ENCODE peak calls at places on chromosomes 7 and 10, in eight cellular contexts. One of them, this sample, is unnamed.

GRCh38 chr7:105906690-105907089 is 30.3 kb upstream of the ATXN7L1 start:
- DNase-seq in activated gamma-delta T cell: no peak
- DNase-seq in GM23248: peak; percentile 16
- DNase-seq in SJSA1: no peak
- DNase-seq in WERI-Rb-1: no peak
- DNase-seq in DMS 273 treated with DMSO at 0.1 percent for 48 hours: no peak
- DNase-seq in fibroblast of mammary gland: peak; percentile 12
- DNase-seq in heart left ventricle: no peak
- DNase-seq in this sample: no peak

GRCh38 chr7:101859411-101860106 is 42.1 kb downstream of the CUX1 start:
- DNase-seq in WERI-Rb-1: no peak
- DNase-seq in fibroblast of mammary gland: peak; percentile 76
- DNase-seq in DMS 273 treated with DMSO at 0.1 percent for 48 hours: no peak
- DNase-seq in activated gamma-delta T cell: no peak
- DNase-seq in GM23248: peak; percentile 62
- DNase-seq in SJSA1: no peak
- DNase-seq in heart left ventricle: no peak
- DNase-seq in this sample: no peak

GRCh38 chr7:99623702-99624447 is 7.1 kb downstream of the ZSCAN25 start:
- DNase-seq in GM23248: no peak
- DNase-seq in SJSA1: peak; percentile 20
- DNase-seq in activated gamma-delta T cell: no peak
- DNase-seq in WERI-Rb-1: no peak
- DNase-seq in DMS 273 treated with DMSO at 0.1 percent for 48 hours: no peak
- DNase-seq in fibroblast of mammary gland: no peak
- DNase-seq in heart left ventricle: no peak
- DNase-seq in this sample: no peak

GRCh38 chr7:55180821-55181542 is 162.2 kb downstream of the EGFR start:
- DNase-seq in DMS 273 treated with DMSO at 0.1 percent for 48 hours: no peak
- DNase-seq in SJSA1: no peak
- DNase-seq in WERI-Rb-1: no peak
- DNase-seq in heart left ventricle: no peak
- DNase-seq in fibroblast of mammary gland: no peak
- DNase-seq in activated gamma-delta T cell: no peak
- DNase-seq in GM23248: no peak
- DNase-seq in this sample: no peak

GRCh38 chr7:50308301-50309129 is 4.0 kb downstream of the IKZF1 start:
- DNase-seq in activated gamma-delta T cell: no peak
- DNase-seq in GM23248: no peak
- DNase-seq in fibroblast of mammary gland: no peak
- DNase-seq in WERI-Rb-1: no peak
- DNase-seq in DMS 273 treated with DMSO at 0.1 percent for 48 hours: no peak
- DNase-seq in heart left ventricle: no peak
- DNase-seq in SJSA1: no peak
- DNase-seq in this sample: no peak

GRCh38 chr10:52668024-52668423 is 104.6 kb downstream of the MBL2 start:
- DNase-seq in GM23248: peak; percentile 70
- DNase-seq in fibroblast of mammary gland: no peak
- DNase-seq in SJSA1: no peak
- DNase-seq in DMS 273 treated with DMSO at 0.1 percent for 48 hours: no peak
- DNase-seq in activated gamma-delta T cell: no peak
- DNase-seq in heart left ventricle: no peak
- DNase-seq in WERI-Rb-1: no peak
- DNase-seq in this sample: no peak

GRCh38 chr10:103852856-103853255 is 2.5 kb downstream of the SH3PXD2A start:
- DNase-seq in GM23248: peak; percentile 70
- DNase-seq in activated gamma-delta T cell: no peak
- DNase-seq in DMS 273 treated with DMSO at 0.1 percent for 48 hours: no peak
- DNase-seq in heart left ventricle: no peak
- DNase-seq in WERI-Rb-1: no peak
- DNase-seq in fibroblast of mammary gland: peak; percentile 81
- DNase-seq in SJSA1: no peak
- DNase-seq in this sample: no peak

GRCh38 chr7:158924956-158925355 is 68.6 kb downstream of the DYNC2I1 start:
- DNase-seq in SJSA1: no peak
- DNase-seq in GM23248: peak; percentile 73
- DNase-seq in activated gamma-delta T cell: no peak
- DNase-seq in DMS 273 treated with DMSO at 0.1 percent for 48 hours: no peak
- DNase-seq in WERI-Rb-1: no peak
- DNase-seq in fibroblast of mammary gland: peak; percentile 63
- DNase-seq in heart left ventricle: no peak
- DNase-seq in this sample: no peak

GRCh38 chr10:125057158-125058001 is 103.0 kb downstream of the CTBP2 start:
- DNase-seq in activated gamma-delta T cell: no peak
- DNase-seq in SJSA1: peak; percentile 80
- DNase-seq in DMS 273 treated with DMSO at 0.1 percent for 48 hours: no peak
- DNase-seq in WERI-Rb-1: peak; percentile 42
- DNase-seq in heart left ventricle: peak; percentile 81
- DNase-seq in GM23248: peak; percentile 85
- DNase-seq in fibroblast of mammary gland: peak; percentile 99
- DNase-seq in this sample: peak; percentile 74

GRCh38 chr7:50727072-50727471 is 55.6 kb downstream of the GRB10 start:
- DNase-seq in heart left ventricle: no peak
- DNase-seq in GM23248: no peak
- DNase-seq in fibroblast of mammary gland: peak; percentile 12
- DNase-seq in activated gamma-delta T cell: no peak
- DNase-seq in SJSA1: no peak
- DNase-seq in DMS 273 treated with DMSO at 0.1 percent for 48 hours: no peak
- DNase-seq in WERI-Rb-1: no peak
- DNase-seq in this sample: no peak

GRCh38 chr10:82813856-82814255 is 938.9 kb downstream of the NRG3 start:
- DNase-seq in activated gamma-delta T cell: no peak
- DNase-seq in heart left ventricle: no peak
- DNase-seq in WERI-Rb-1: no peak
- DNase-seq in fibroblast of mammary gland: peak; percentile 18
- DNase-seq in GM23248: peak; percentile 16
- DNase-seq in SJSA1: no peak
- DNase-seq in DMS 273 treated with DMSO at 0.1 percent for 48 hours: no peak
- DNase-seq in this sample: peak; percentile 76

GRCh38 chr7:158858592-158859503 is 2.5 kb downstream of the DYNC2I1 start:
- DNase-seq in fibroblast of mammary gland: no peak
- DNase-seq in GM23248: no peak
- DNase-seq in WERI-Rb-1: no peak
- DNase-seq in heart left ventricle: no peak
- DNase-seq in activated gamma-delta T cell: no peak
- DNase-seq in DMS 273 treated with DMSO at 0.1 percent for 48 hours: no peak
- DNase-seq in SJSA1: no peak
- DNase-seq in this sample: no peak

GRCh38 chr7:149495785-149496641 is 1.6 kb downstream of the ZNF746 start:
- DNase-seq in GM23248: peak; percentile 77
- DNase-seq in DMS 273 treated with DMSO at 0.1 percent for 48 hours: peak; percentile 36
- DNase-seq in heart left ventricle: peak; percentile 74
- DNase-seq in WERI-Rb-1: no peak
- DNase-seq in SJSA1: peak; percentile 83
- DNase-seq in fibroblast of mammary gland: peak; percentile 81
- DNase-seq in activated gamma-delta T cell: no peak
- DNase-seq in this sample: peak; percentile 46

GRCh38 chr7:159031135-159031701 is 113.4 kb downstream of the VIPR2 start:
- DNase-seq in heart left ventricle: peak; percentile 81
- DNase-seq in SJSA1: peak; percentile 41
- DNase-seq in GM23248: no peak
- DNase-seq in DMS 273 treated with DMSO at 0.1 percent for 48 hours: no peak
- DNase-seq in fibroblast of mammary gland: no peak
- DNase-seq in WERI-Rb-1: peak; percentile 28
- DNase-seq in activated gamma-delta T cell: no peak
- DNase-seq in this sample: peak; percentile 53

GRCh38 chr10:31929986-31930675 is 1.5 kb upstream of the ARHGAP12 start:
- DNase-seq in heart left ventricle: no peak
- DNase-seq in GM23248: peak; percentile 48
- DNase-seq in fibroblast of mammary gland: peak; percentile 21
- DNase-seq in SJSA1: no peak
- DNase-seq in DMS 273 treated with DMSO at 0.1 percent for 48 hours: no peak
- DNase-seq in WERI-Rb-1: peak; percentile 21
- DNase-seq in activated gamma-delta T cell: no peak
- DNase-seq in this sample: no peak

GRCh38 chr10:62244785-62245595 is 23.7 kb downstream of the RTKN2 start:
- DNase-seq in DMS 273 treated with DMSO at 0.1 percent for 48 hours: no peak
- DNase-seq in SJSA1: peak; percentile 50
- DNase-seq in heart left ventricle: peak; percentile 57
- DNase-seq in WERI-Rb-1: peak; percentile 45
- DNase-seq in fibroblast of mammary gland: peak; percentile 84
- DNase-seq in GM23248: peak; percentile 81
- DNase-seq in activated gamma-delta T cell: no peak
- DNase-seq in this sample: peak; percentile 59

GRCh38 chr7:30225863-30226361 is 58.5 kb upstream of the ZNRF2 start:
- DNase-seq in fibroblast of mammary gland: peak; percentile 22
- DNase-seq in GM23248: peak; percentile 53
- DNase-seq in WERI-Rb-1: no peak
- DNase-seq in SJSA1: peak; percentile 32
- DNase-seq in activated gamma-delta T cell: no peak
- DNase-seq in heart left ventricle: peak; percentile 64
- DNase-seq in DMS 273 treated with DMSO at 0.1 percent for 48 hours: peak; percentile 86
- DNase-seq in this sample: no peak

GRCh38 chr7:80681272-80681885 is 42.9 kb downstream of the CD36 start:
- DNase-seq in SJSA1: no peak
- DNase-seq in activated gamma-delta T cell: no peak
- DNase-seq in WERI-Rb-1: no peak
- DNase-seq in GM23248: peak; percentile 65
- DNase-seq in heart left ventricle: no peak
- DNase-seq in DMS 273 treated with DMSO at 0.1 percent for 48 hours: peak; percentile 25
- DNase-seq in fibroblast of mammary gland: peak; percentile 45
- DNase-seq in this sample: peak; percentile 47

GRCh38 chr7:114439581-114439980 is 25.0 kb downstream of the FOXP2 start:
- DNase-seq in WERI-Rb-1: no peak
- DNase-seq in heart left ventricle: no peak
- DNase-seq in GM23248: no peak
- DNase-seq in activated gamma-delta T cell: no peak
- DNase-seq in SJSA1: no peak
- DNase-seq in fibroblast of mammary gland: no peak
- DNase-seq in DMS 273 treated with DMSO at 0.1 percent for 48 hours: no peak
- DNase-seq in this sample: no peak

GRCh38 chr7:5397657-5398237 is 25.9 kb downstream of the TNRC18 start:
- DNase-seq in fibroblast of mammary gland: no peak
- DNase-seq in WERI-Rb-1: no peak
- DNase-seq in SJSA1: no peak
- DNase-seq in DMS 273 treated with DMSO at 0.1 percent for 48 hours: no peak
- DNase-seq in heart left ventricle: no peak
- DNase-seq in activated gamma-delta T cell: no peak
- DNase-seq in GM23248: peak; percentile 20
- DNase-seq in this sample: no peak

GRCh38 chr7:27201231-27202017 is 1.5 kb upstream of the HOXA13 start:
- DNase-seq in fibroblast of mammary gland: no peak
- DNase-seq in SJSA1: peak; percentile 35
- DNase-seq in WERI-Rb-1: no peak
- DNase-seq in DMS 273 treated with DMSO at 0.1 percent for 48 hours: no peak
- DNase-seq in heart left ventricle: no peak
- DNase-seq in GM23248: peak; percentile 32
- DNase-seq in activated gamma-delta T cell: no peak
- DNase-seq in this sample: no peak

GRCh38 chr10:80471715-80472233 is 17.7 kb downstream of the TSPAN14 start:
- DNase-seq in fibroblast of mammary gland: no peak
- DNase-seq in DMS 273 treated with DMSO at 0.1 percent for 48 hours: no peak
- DNase-seq in activated gamma-delta T cell: no peak
- DNase-seq in heart left ventricle: no peak
- DNase-seq in GM23248: no peak
- DNase-seq in WERI-Rb-1: no peak
- DNase-seq in SJSA1: no peak
- DNase-seq in this sample: no peak

GRCh38 chr7:33062023-33062781 is at the start of gene NT5C3A:
- DNase-seq in WERI-Rb-1: peak; percentile 57
- DNase-seq in GM23248: peak; percentile 68
- DNase-seq in fibroblast of mammary gland: peak; percentile 31
- DNase-seq in SJSA1: no peak
- DNase-seq in heart left ventricle: peak; percentile 32
- DNase-seq in activated gamma-delta T cell: no peak
- DNase-seq in DMS 273 treated with DMSO at 0.1 percent for 48 hours: peak; percentile 25
- DNase-seq in this sample: peak; percentile 46

GRCh38 chr7:55100172-55100961 is 81.5 kb downstream of the EGFR start:
- DNase-seq in activated gamma-delta T cell: no peak
- DNase-seq in WERI-Rb-1: no peak
- DNase-seq in heart left ventricle: peak; percentile 88
- DNase-seq in DMS 273 treated with DMSO at 0.1 percent for 48 hours: no peak
- DNase-seq in GM23248: peak; percentile 25
- DNase-seq in SJSA1: no peak
- DNase-seq in fibroblast of mammary gland: no peak
- DNase-seq in this sample: no peak

GRCh38 chr7:107660381-107661080 is at the start of gene SLC26A4:
- DNase-seq in SJSA1: no peak
- DNase-seq in GM23248: peak; percentile 16
- DNase-seq in DMS 273 treated with DMSO at 0.1 percent for 48 hours: no peak
- DNase-seq in heart left ventricle: no peak
- DNase-seq in activated gamma-delta T cell: no peak
- DNase-seq in WERI-Rb-1: no peak
- DNase-seq in fibroblast of mammary gland: no peak
- DNase-seq in this sample: no peak

GRCh38 chr7:473211-473734 is 46.4 kb downstream of the PDGFA start:
- DNase-seq in SJSA1: no peak
- DNase-seq in heart left ventricle: peak; percentile 15
- DNase-seq in WERI-Rb-1: no peak
- DNase-seq in fibroblast of mammary gland: no peak
- DNase-seq in activated gamma-delta T cell: no peak
- DNase-seq in GM23248: no peak
- DNase-seq in DMS 273 treated with DMSO at 0.1 percent for 48 hours: no peak
- DNase-seq in this sample: no peak

GRCh38 chr7:137591444-137591843 is 247.9 kb upstream of the PTN start:
- DNase-seq in WERI-Rb-1: no peak
- DNase-seq in heart left ventricle: no peak
- DNase-seq in GM23248: peak; percentile 82
- DNase-seq in SJSA1: no peak
- DNase-seq in fibroblast of mammary gland: peak; percentile 76
- DNase-seq in DMS 273 treated with DMSO at 0.1 percent for 48 hours: no peak
- DNase-seq in activated gamma-delta T cell: no peak
- DNase-seq in this sample: no peak

GRCh38 chr10:116849271-116850057 is at the start of gene ENO4:
- DNase-seq in DMS 273 treated with DMSO at 0.1 percent for 48 hours: peak; percentile 75
- DNase-seq in GM23248: peak; percentile 90
- DNase-seq in fibroblast of mammary gland: peak; percentile 71
- DNase-seq in heart left ventricle: peak; percentile 68
- DNase-seq in WERI-Rb-1: peak; percentile 94
- DNase-seq in activated gamma-delta T cell: no peak
- DNase-seq in SJSA1: peak; percentile 57
- DNase-seq in this sample: peak; percentile 92

GRCh38 chr10:124717358-124717757 is 26.8 kb downstream of the FAM53B start:
- DNase-seq in fibroblast of mammary gland: no peak
- DNase-seq in WERI-Rb-1: no peak
- DNase-seq in SJSA1: no peak
- DNase-seq in activated gamma-delta T cell: no peak
- DNase-seq in GM23248: no peak
- DNase-seq in heart left ventricle: no peak
- DNase-seq in DMS 273 treated with DMSO at 0.1 percent for 48 hours: no peak
- DNase-seq in this sample: no peak

GRCh38 chr7:30726296-30727006 is 25.5 kb upstream of the INMT start:
- DNase-seq in WERI-Rb-1: no peak
- DNase-seq in heart left ventricle: no peak
- DNase-seq in SJSA1: no peak
- DNase-seq in activated gamma-delta T cell: no peak
- DNase-seq in DMS 273 treated with DMSO at 0.1 percent for 48 hours: no peak
- DNase-seq in fibroblast of mammary gland: no peak
- DNase-seq in GM23248: no peak
- DNase-seq in this sample: no peak

This sample was measured in SK-N-DZ.